ENCODE peak calls at places on chromosomes 6 and 20, in seven cellular contexts. H is body of pancreas, X is endothelial cell of umbilical vein, P is testis, I is adrenal gland, Q is stomach, F is GM12878. R is an unnamed sample. For H3K36me3, the result is how much of the 10 kb centered on the place peaks cover.

GRCh38 chr6:106445508-106445878 is 85.0 kb downstream of the CRYBG1 start:
- DNase-seq in H (no peak), X (no peak), P (no peak), I (no peak), Q (no peak), F (no peak), R (no peak)

GRCh38 chr6:145587342-145587741 is 148.0 kb downstream of the EPM2A start:
- DNase-seq in H (no peak), X (no peak), P (no peak), I (no peak), Q (no peak), F (no peak), R (no peak)

GRCh38 chr20:1323830-1324597 is 4.9 kb downstream of the SDCBP2 start:
- DNase-seq in H (no peak), X (peak), P (no peak), I (peak), Q (no peak), F (no peak), R (peak)

GRCh38 chr6:156832166-156832743 is 55.1 kb downstream of the ARID1B start:
- DNase-seq in H (peak), X (peak), P (peak), I (peak), Q (no peak), F (no peak), R (peak)

GRCh38 chr6:2630362-2630761 is 120.4 kb downstream of the MYLK4 start:
- DNase-seq in H (peak), X (peak), P (no peak), I (peak), Q (no peak), F (no peak), R (peak)

GRCh38 chr6:150377211-150377781 is 8.5 kb downstream of the IYD start:
- DNase-seq in H (peak), X (no peak), P (peak), I (no peak), Q (no peak), F (no peak), R (no peak)

GRCh38 chr20:13953227-13953626 is 37.2 kb downstream of the SEL1L2 start:
- DNase-seq in H (no peak), X (no peak), P (no peak), I (no peak), Q (no peak), F (no peak), R (no peak)

GRCh38 chr20:58571341-58571941 is 56.2 kb upstream of the APCDD1L start:
- DNase-seq in H (no peak), X (no peak), P (no peak), I (no peak), Q (no peak), F (no peak), R (no peak)

GRCh38 chr20:59774204-59774641 is 159.2 kb downstream of the SYCP2 start:
- DNase-seq in H (no peak), X (no peak), P (no peak), I (no peak), Q (peak), F (no peak), R (peak)

GRCh38 chr6:148658701-148659100 is 88.1 kb upstream of the UST start:
- DNase-seq in H (no peak), X (no peak), P (no peak), I (no peak), Q (no peak), F (no peak), R (no peak)

GRCh38 chr20:8853805-8854338 is 215.0 kb upstream of the PLCB4 start:
- DNase-seq in H (peak), X (peak), P (peak), I (peak), Q (no peak), F (peak), R (no peak)

GRCh38 chr6:150924808-150925654 is 59.5 kb downstream of the MTHFD1L start:
- DNase-seq in H (no peak), X (peak), P (no peak), I (no peak), Q (no peak), F (no peak), R (peak)

GRCh38 chr6:11368760-11369159 is 136.3 kb upstream of the NEDD9 start:
- DNase-seq in H (no peak), X (no peak), P (no peak), I (no peak), Q (no peak), F (no peak), R (no peak)

GRCh38 chr6:95203153-95203754 is 374.1 kb upstream of the MANEA start:
- DNase-seq in H (peak), X (peak), P (peak), I (peak), Q (no peak), F (no peak), R (no peak)

GRCh38 chr6:113356139-113356538 is 501.0 kb upstream of the MARCKS start:
- DNase-seq in H (no peak), X (no peak), P (no peak), I (no peak), Q (no peak), F (no peak), R (no peak)

GRCh38 chr20:32155017-32155965 is 45.8 kb downstream of the TM9SF4 start:
- DNase-seq in H (peak), X (peak), P (peak), I (peak), Q (peak), F (peak), R (peak)

GRCh38 chr20:3896853-3897252 is 7.7 kb downstream of the PANK2 start:
- DNase-seq in H (no peak), X (no peak), P (no peak), I (peak), Q (no peak), F (no peak), R (no peak)

GRCh38 chr6:52925042-52925441 is 15.5 kb upstream of the GSTA3 start:
- DNase-seq in H (no peak), X (no peak), P (no peak), I (no peak), Q (no peak), F (no peak), R (no peak)

GRCh38 chr6:113774122-113774835 is 82.9 kb upstream of the MARCKS start:
- DNase-seq in H (no peak), X (peak), P (no peak), I (no peak), Q (no peak), F (no peak), R (no peak)

GRCh38 chr20:56443654-56444540 is 24.5 kb upstream of the RTF2 start:
- DNase-seq in H (no peak), X (no peak), P (no peak), I (no peak), Q (no peak), F (no peak), R (peak)

GRCh38 chr20:13873814-13874213 is 89.0 kb downstream of the NDUFAF5 start:
- DNase-seq in H (no peak), X (no peak), P (no peak), I (no peak), Q (no peak), F (no peak), R (no peak)

GRCh38 chr6:48141975-48142374 is 31.0 kb upstream of the PTCHD4 start:
- DNase-seq in H (no peak), X (no peak), P (no peak), I (no peak), Q (no peak), F (no peak), R (no peak)

GRCh38 chr20:60108397-60108796 is 150.2 kb downstream of the CDH26 start:
- DNase-seq in H (no peak), X (no peak), P (no peak), I (no peak), Q (no peak), F (no peak), R (no peak)

GRCh38 chr6:7978736-7979135 is 68.1 kb upstream of the TXNDC5 start:
- DNase-seq in H (no peak), X (no peak), P (no peak), I (no peak), Q (no peak), F (no peak), R (no peak)

GRCh38 chr6:127120109-127120786 is 1.8 kb downstream of the RSPO3 start:
- DNase-seq in H (no peak), X (no peak), P (no peak), I (no peak), Q (no peak), F (no peak), R (no peak)
- H3K4me3 ChIP-seq in H (no peak), X (peak), P (peak), I (peak), Q (peak), F (no peak), R (peak)

GRCh38 chr20:17628101-17628841 is 53.8 kb downstream of the RRBP1 start:
- DNase-seq in H (no peak), X (no peak), P (no peak), I (no peak), Q (no peak), F (no peak), R (peak)
- H3K36me3 ChIP-seq in H (under half), X (half or more), P (under half), I (under half), Q (half or more), F (under half), R (under half)

DNA sequence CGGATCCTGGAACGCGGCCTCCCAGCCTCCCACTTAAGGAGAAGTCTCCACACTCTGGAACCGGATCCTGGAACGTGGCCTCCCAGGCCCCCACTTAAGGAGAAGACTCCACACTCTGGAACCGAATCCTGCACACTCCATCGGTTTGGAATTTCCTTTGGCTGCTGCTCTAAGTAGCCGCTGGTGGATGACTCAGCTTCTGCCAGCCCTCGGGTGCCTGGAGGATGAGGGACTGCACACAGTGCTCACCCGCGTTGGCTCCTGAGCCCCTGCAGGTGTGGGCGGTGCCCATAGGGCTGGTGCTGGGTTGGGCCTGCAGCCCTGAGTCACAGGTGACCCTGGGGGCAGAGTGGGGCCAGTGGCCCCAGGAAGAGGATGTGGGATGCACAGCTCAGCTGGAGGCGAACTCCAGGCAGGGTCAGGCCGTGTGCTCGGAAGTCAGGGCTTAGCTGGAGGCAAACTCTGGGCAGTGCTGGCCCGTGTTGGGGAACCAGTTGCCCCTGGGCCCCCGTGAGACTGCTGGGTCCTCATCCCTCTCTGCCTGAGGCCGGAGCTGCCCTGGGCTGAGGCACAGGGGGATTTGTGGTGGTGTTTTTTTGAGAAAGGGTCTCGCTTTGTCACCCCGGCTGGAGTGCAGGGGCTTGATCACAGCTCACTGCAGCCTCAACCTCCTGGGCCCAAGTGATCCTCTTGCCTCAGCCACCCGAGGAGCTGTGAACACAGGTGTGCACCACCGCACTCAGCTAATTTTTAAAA is 13.9 kb upstream of the TNFRSF6B start:
- DNase-seq in H (peak), X (peak), P (no peak), I (peak), Q (peak), F (no peak), R (peak)
- TF ChIP-seq POLR2A in H (no peak), X (peak), P (no peak), I (no peak), Q (no peak), F (no peak), R (no peak)

GRCh38 chr20:50111120-50111828 is 1.7 kb downstream of the UBE2V1 start:
- DNase-seq in H (peak), X (no peak), P (no peak), I (peak), Q (no peak), F (no peak), R (no peak)
- H3K4me3 ChIP-seq in H (no peak), X (peak), P (no peak), I (peak), Q (peak), F (peak), R (peak)

GRCh38 chr6:91387290-91388062 is 800.6 kb upstream of the MAP3K7 start:
- DNase-seq in H (no peak), X (no peak), P (no peak), I (no peak), Q (no peak), F (no peak), R (no peak)

GRCh38 chr6:91386204-91386603 is 799.3 kb upstream of the MAP3K7 start:
- DNase-seq in H (no peak), X (no peak), P (no peak), I (no peak), Q (no peak), F (no peak), R (no peak)

DNA sequence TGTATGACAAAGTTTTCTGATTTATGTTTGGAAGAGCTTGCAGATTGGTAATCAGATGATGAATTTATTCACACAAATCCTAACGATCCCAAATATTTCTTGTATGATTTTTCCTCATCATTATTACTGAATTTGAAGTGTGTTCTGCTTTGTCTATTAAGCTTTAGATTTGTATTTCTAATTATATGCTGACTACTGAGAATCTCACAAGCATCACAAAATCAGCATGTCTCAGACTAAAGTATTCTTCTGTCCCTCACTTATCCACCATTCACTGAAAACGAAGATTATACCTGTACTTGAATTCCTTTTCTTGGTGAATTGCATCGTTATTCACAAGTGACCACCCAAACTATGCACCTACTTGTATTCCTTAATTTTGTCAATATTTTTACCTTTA is 796.3 kb upstream of the MAP3K7 start:
- DNase-seq in H (no peak), X (no peak), P (no peak), I (no peak), Q (no peak), F (no peak), R (no peak)
- H3K36me3 ChIP-seq in H (under half), X (under half), P (under half), I (under half), Q (under half), F (under half), R (under half)

DNA sequence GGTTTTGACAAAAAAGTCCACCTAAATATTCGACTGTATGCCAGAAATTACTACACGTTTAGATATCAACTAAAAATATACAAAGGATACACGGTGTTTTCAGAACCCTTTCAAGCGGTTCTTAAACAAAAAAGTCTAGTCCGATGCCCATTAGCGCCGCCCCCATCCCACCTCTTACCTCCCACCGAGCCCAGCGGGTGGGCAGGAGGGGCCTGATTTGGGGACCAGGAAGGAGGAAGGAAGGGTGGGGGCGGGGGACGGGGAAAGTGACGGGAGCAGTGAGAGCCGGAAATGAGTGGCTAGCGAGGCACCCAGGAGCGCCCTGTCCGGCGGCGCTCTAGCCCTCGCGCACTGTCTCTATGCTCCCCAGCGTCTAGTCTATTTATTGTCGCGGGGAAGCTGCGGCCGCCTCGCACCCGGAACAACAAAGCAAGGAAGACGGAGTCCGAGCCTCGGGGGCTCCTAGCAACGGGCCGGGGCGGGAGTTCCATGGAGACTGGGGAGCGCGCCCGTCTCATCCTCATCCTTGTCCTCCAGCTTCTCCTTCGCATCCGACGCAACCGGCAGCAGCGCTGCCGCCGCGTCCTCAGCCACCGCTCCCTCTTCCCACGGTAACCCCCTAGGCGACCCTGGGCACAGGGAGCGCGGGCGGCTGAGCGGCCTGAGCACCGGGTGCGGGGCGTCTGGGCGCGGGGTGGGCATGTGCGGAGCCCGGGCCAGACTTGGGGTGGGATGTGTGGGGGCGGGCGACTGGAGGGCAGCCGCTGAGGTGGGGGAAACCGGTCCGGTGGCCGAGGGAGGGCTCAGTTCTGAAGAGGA is at the start of gene TBPL1:
- DNase-seq in H (peak), X (peak), P (peak), I (peak), Q (peak), F (peak), R (peak)
- TF ChIP-seq POLR2A in H (peak), X (peak), P (no peak), I (peak), Q (no peak), F (peak), R (peak)

GRCh38 chr20:22403860-22404608 is 180.3 kb downstream of the FOXA2 start:
- DNase-seq in H (peak), X (no peak), P (peak), I (no peak), Q (no peak), F (no peak), R (no peak)

GRCh38 chr20:22400440-22400839 is 183.9 kb downstream of the FOXA2 start:
- DNase-seq in H (no peak), X (no peak), P (no peak), I (no peak), Q (no peak), F (no peak), R (no peak)

GRCh38 chr20:22402550-22402949 is 181.8 kb downstream of the FOXA2 start:
- DNase-seq in H (no peak), X (no peak), P (no peak), I (no peak), Q (no peak), F (no peak), R (no peak)

GRCh38 chr20:22404609-22405170 is 179.7 kb downstream of the FOXA2 start:
- DNase-seq in H (no peak), X (no peak), P (no peak), I (no peak), Q (no peak), F (no peak), R (no peak)

DNA sequence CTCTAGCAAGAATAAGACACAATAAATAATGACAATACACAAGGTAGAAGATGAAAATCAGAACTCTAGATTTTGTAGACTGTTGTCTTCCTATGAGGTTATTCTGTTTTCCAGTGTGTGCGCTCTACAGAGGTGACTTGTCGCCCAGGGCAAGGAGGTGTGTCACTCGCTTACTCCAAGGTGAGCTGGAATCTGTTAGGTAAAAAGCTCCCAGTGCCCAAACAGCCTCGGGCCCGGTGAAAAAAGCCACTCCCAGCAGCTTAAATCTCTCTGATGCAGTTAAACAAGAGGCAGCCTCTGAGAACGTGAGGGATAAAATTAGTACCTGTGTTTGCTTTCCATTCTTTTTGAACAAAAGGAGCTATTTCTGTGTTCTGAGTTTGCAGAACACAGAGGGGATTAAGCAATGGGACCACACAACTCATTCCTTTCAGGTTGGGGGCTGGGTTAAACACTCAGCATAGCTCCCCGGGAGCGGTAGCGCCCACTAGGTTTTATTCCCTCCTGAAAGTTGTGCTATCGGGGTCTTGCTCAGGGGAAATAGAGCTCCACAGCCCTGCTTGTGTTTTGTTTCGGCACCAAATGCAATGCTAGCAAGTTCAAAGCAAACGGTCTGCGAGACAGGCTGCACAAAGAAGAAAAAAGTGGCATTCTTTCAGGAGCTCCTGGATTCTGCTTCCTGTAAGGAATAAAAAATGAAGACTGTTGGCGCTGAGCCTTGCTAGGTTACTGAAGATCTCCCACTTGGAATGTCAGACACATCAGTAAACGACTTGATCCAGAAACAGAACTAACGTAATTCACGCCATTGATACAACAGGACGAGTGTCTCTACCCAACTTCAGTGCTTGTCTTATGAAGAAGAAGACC is 181.1 kb downstream of the FOXA2 start:
- DNase-seq in H (no peak), X (no peak), P (no peak), I (no peak), Q (no peak), F (no peak), R (no peak)
- H3K4me3 ChIP-seq in H (no peak), X (no peak), P (no peak), I (peak), Q (peak), F (peak), R (peak)

GRCh38 chr6:25136879-25137278 is 142.3 kb upstream of the CARMIL1 start:
- DNase-seq in H (peak), X (peak), P (peak), I (no peak), Q (no peak), F (no peak), R (peak)

GRCh38 chr6:25138024-25138696 is 141.0 kb upstream of the CARMIL1 start:
- DNase-seq in H (peak), X (peak), P (peak), I (peak), Q (peak), F (peak), R (peak)

GRCh38 chr6:25137497-25137896 is 141.7 kb upstream of the CARMIL1 start:
- DNase-seq in H (no peak), X (peak), P (no peak), I (no peak), Q (no peak), F (no peak), R (no peak)

GRCh38 chr6:25142506-25142905 is 136.7 kb upstream of the CARMIL1 start:
- DNase-seq in H (no peak), X (no peak), P (no peak), I (no peak), Q (no peak), F (no peak), R (no peak)

DNA sequence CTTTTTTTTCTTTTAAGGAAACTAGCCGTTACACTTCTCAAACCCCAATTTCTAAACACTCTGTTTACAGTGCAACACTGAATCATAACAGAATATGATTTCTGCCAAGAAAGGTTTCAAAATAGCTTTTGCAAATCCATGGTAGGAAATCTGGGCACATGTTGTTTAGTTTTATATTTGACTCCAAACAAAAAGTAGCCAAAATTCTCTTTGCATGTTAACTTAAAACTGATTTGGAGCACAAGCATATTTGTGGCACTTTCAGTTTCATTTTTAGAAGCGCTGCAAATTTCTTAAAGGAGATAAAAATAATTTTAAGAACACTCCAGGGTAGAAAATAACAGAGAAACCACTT is 140.5 kb upstream of the CARMIL1 start:
- DNase-seq in H (no peak), X (peak), P (no peak), I (no peak), Q (no peak), F (no peak), R (no peak)
- H3K36me3 ChIP-seq in H (under half), X (under half), P (under half), I (under half), Q (under half), F (under half), R (under half)

GRCh38 chr20:21125849-21126840 is at the start of gene KIZ:
- DNase-seq in H (peak), X (peak), P (peak), I (peak), Q (peak), F (peak), R (peak)
- TF ChIP-seq POLR2A in H (peak), X (peak), P (no peak), I (peak), Q (no peak), F (peak), R (peak)

R was measured in ovary.